ENCODE peak calls at places on chromosomes 3 and 15, in eight cellular contexts. L is mucosa of descending colon, B is GM06990, D is WTC11, J is progenitor cell of endocrine pancreas, X is cardiac muscle cell, G is glutamatergic neuron, W is GM12864. Q is an unnamed sample.

GRCh38 chr3:73653877-73654276 is 29.1 kb upstream of the PDZRN3 start:
- DNase-seq in L (no peak), B (no peak), D (no peak), J (no peak), X (no peak), G (no peak), W (no peak), Q (no peak)

GRCh38 chr3:116614795-116615362 is 94.7 kb upstream of the TUSC7 start:
- DNase-seq in L (no peak), B (no peak), D (no peak), J (no peak), X (peak), G (no peak), W (no peak), Q (no peak)

GRCh38 chr3:88142094-88142624 is 7.6 kb upstream of the C3orf38 start:
- DNase-seq in L (no peak), B (no peak), D (no peak), J (no peak), X (peak), G (no peak), W (no peak), Q (no peak)

GRCh38 chr3:31661993-31662392 is 129.3 kb downstream of the STT3B start:
- DNase-seq in L (no peak), B (no peak), D (no peak), J (no peak), X (no peak), G (no peak), W (no peak), Q (no peak)

GRCh38 chr15:52005748-52006701 is 13.0 kb upstream of the MAPK6 start:
- DNase-seq in L (no peak), B (peak), D (no peak), J (no peak), X (peak), G (no peak), W (peak), Q (no peak)

GRCh38 chr3:6805236-6805635 is 55.7 kb upstream of the GRM7 start:
- DNase-seq in L (no peak), B (no peak), D (no peak), J (no peak), X (no peak), G (no peak), W (no peak), Q (no peak)

GRCh38 chr3:49119036-49119435 is 1.6 kb downstream of the USP19 start:
- DNase-seq in L (no peak), B (no peak), D (no peak), J (no peak), X (peak), G (no peak), W (no peak), Q (no peak)

GRCh38 chr3:54408328-54408727 is 286.0 kb downstream of the CACNA2D3 start:
- DNase-seq in L (no peak), B (no peak), D (no peak), J (no peak), X (no peak), G (no peak), W (no peak), Q (no peak)

GRCh38 chr15:69758291-69758771 is 305.7 kb downstream of the RPLP1 start:
- DNase-seq in L (peak), B (no peak), D (no peak), J (no peak), X (peak), G (no peak), W (no peak), Q (no peak)

GRCh38 chr3:27145719-27146118 is 223.5 kb downstream of the NEK10 start:
- DNase-seq in L (no peak), B (no peak), D (no peak), J (no peak), X (no peak), G (no peak), W (no peak), Q (no peak)

GRCh38 chr3:75249005-75249404 is 415.1 kb upstream of the FRG2C start:
- DNase-seq in L (no peak), B (no peak), D (no peak), J (no peak), X (no peak), G (no peak), W (no peak), Q (no peak)

GRCh38 chr3:46829699-46830208 is 33.5 kb downstream of the MYL3 start:
- DNase-seq in L (no peak), B (peak), D (no peak), J (no peak), X (no peak), G (no peak), W (peak), Q (no peak)

GRCh38 chr3:6222069-6222468 is 638.8 kb upstream of the GRM7 start:
- DNase-seq in L (no peak), B (no peak), D (no peak), J (no peak), X (no peak), G (no peak), W (no peak), Q (no peak)

GRCh38 chr3:150377601-150378466 is 30.3 kb upstream of the TSC22D2 start:
- DNase-seq in L (no peak), B (no peak), D (no peak), J (no peak), X (no peak), G (no peak), W (no peak), Q (no peak)

GRCh38 chr3:40869013-40869412 is 330.3 kb upstream of the CTNNB1 start:
- DNase-seq in L (no peak), B (no peak), D (no peak), J (no peak), X (no peak), G (no peak), W (no peak), Q (no peak)

GRCh38 chr3:40872562-40872961 is 326.7 kb upstream of the CTNNB1 start:
- DNase-seq in L (no peak), B (no peak), D (no peak), J (no peak), X (no peak), G (no peak), W (no peak), Q (no peak)

GRCh38 chr3:40867826-40868225 is 331.5 kb upstream of the CTNNB1 start:
- DNase-seq in L (no peak), B (no peak), D (no peak), J (no peak), X (no peak), G (no peak), W (no peak), Q (no peak)

GRCh38 chr3:40871411-40871810 is 327.9 kb upstream of the CTNNB1 start:
- DNase-seq in L (no peak), B (no peak), D (peak), J (no peak), X (no peak), G (peak), W (no peak), Q (no peak)

GRCh38 chr3:40869939-40870338 is 329.4 kb upstream of the CTNNB1 start:
- DNase-seq in L (no peak), B (no peak), D (peak), J (no peak), X (no peak), G (no peak), W (no peak), Q (no peak)
- TF ChIP-seq CTCF in L (no peak), B (peak), D (no peak), J (peak), X (no peak), G (peak), W (peak), Q (no peak)

GRCh38 chr15:47652853-47653243 is 64.5 kb upstream of the SEMA6D start:
- DNase-seq in L (no peak), B (no peak), D (no peak), J (no peak), X (no peak), G (no peak), W (no peak), Q (no peak)
- TF ChIP-seq CTCF in L (no peak), B (no peak), D (no peak), J (no peak), X (no peak), G (no peak), W (no peak), Q (no peak)

GRCh38 chr15:37134699-37135131 is 34.4 kb upstream of the MEIS2 start:
- DNase-seq in L (peak), B (no peak), D (no peak), J (no peak), X (peak), G (no peak), W (no peak), Q (no peak)
- TF ChIP-seq CTCF in L (no peak), B (peak), D (no peak), J (peak), X (peak), G (peak), W (peak), Q (peak)

GRCh38 chr3:65195211-65195610 is 507.4 kb upstream of the ADAMTS9 start:
- DNase-seq in L (no peak), B (no peak), D (no peak), J (no peak), X (no peak), G (no peak), W (no peak), Q (no peak)

GRCh38 chr3:65196663-65197062 is 508.9 kb upstream of the ADAMTS9 start:
- DNase-seq in L (no peak), B (no peak), D (no peak), J (no peak), X (peak), G (no peak), W (no peak), Q (no peak)

GRCh38 chr3:65194044-65194714 is 506.4 kb upstream of the ADAMTS9 start:
- DNase-seq in L (no peak), B (no peak), D (no peak), J (no peak), X (no peak), G (no peak), W (no peak), Q (no peak)

GRCh38 chr3:65190111-65190510 is 502.3 kb upstream of the ADAMTS9 start:
- DNase-seq in L (no peak), B (no peak), D (no peak), J (no peak), X (peak), G (no peak), W (no peak), Q (no peak)

GRCh38 chr3:65193531-65193930 is 505.7 kb upstream of the ADAMTS9 start:
- DNase-seq in L (no peak), B (no peak), D (no peak), J (no peak), X (no peak), G (no peak), W (no peak), Q (no peak)
- TF ChIP-seq CTCF in L (no peak), B (no peak), D (no peak), J (no peak), X (no peak), G (no peak), W (no peak), Q (no peak)

Q was measured in endothelial cell.